ENCODE peak calls at places on chromosomes 12 and 14, in four cellular contexts. H, Q, E and U are unnamed samples.
A peak's percentile ranks its signal among the peaks of the same experiment; 100 is the strongest.

GRCh38 chr12:128974881-128975280 is 121.6 kb downstream of the GLT1D1 start:
- DNase-seq in H (no peak), Q (no peak), E (no peak), U (no peak)

GRCh38 chr14:75566321-75566720 is 12.1 kb upstream of the FLVCR2 start:
- DNase-seq in H (no peak), Q (no peak), E (no peak), U (no peak)

GRCh38 chr12:14961466-14962155 is at the start of gene ARHGDIB:
- DNase-seq in H (no peak), Q (peak; percentile 34), E (no peak), U (peak; percentile 90)

GRCh38 chr12:7450667-7451066 is 6.7 kb upstream of the CD163L1 start:
- DNase-seq in H (no peak), Q (no peak), E (no peak), U (no peak)

GRCh38 chr12:51678086-51678724 is 87.2 kb downstream of the SCN8A start:
- DNase-seq in H (no peak), Q (no peak), E (no peak), U (peak; percentile 73)

GRCh38 chr14:57526942-57527341 is 33.3 kb upstream of the CCDC198 start:
- DNase-seq in H (no peak), Q (no peak), E (no peak), U (no peak)

GRCh38 chr14:32469388-32470160 is 140.5 kb downstream of the AKAP6 start:
- DNase-seq in H (no peak), Q (no peak), E (no peak), U (peak; percentile 62)

GRCh38 chr14:38210168-38210567 is 2.5 kb downstream of the SSTR1 start:
- DNase-seq in H (no peak), Q (no peak), E (no peak), U (peak; percentile 70)

GRCh38 chr12:54373619-54374554 is 9.6 kb upstream of the GPR84 start:
- DNase-seq in H (no peak), Q (no peak), E (no peak), U (no peak)

GRCh38 chr14:74486164-74486563 is 6.9 kb downstream of the NPC2 start:
- DNase-seq in H (no peak), Q (no peak), E (no peak), U (no peak)

GRCh38 chr14:53999061-53999488 is 42.5 kb upstream of the BMP4 start:
- DNase-seq in H (no peak), Q (peak; percentile 59), E (no peak), U (no peak)

GRCh38 chr14:52029881-52030280 is 39.0 kb downstream of the NID2 start:
- DNase-seq in H (no peak), Q (no peak), E (no peak), U (peak; percentile 71)

GRCh38 chr12:55736780-55737580 is 5.9 kb upstream of the GDF11 start:
- DNase-seq in H (no peak), Q (peak; percentile 79), E (peak; percentile 66), U (peak; percentile 69)

GRCh38 chr14:102088012-102088792 is 1.4 kb upstream of the HSP90AA1 start:
- DNase-seq in H (peak; percentile 87), Q (peak; percentile 51), E (peak; percentile 61), U (peak; percentile 56)

GRCh38 chr14:102087762-102088011 is 843 bp upstream of the HSP90AA1 start:
- DNase-seq in H (no peak), Q (no peak), E (no peak), U (no peak)

GRCh38 chr14:102086346-102086971 is 385 bp downstream of the HSP90AA1 start:
- DNase-seq in H (peak; percentile 83), Q (no peak), E (peak; percentile 71), U (peak; percentile 56)

GRCh38 chr14:102085503-102085902 is 1.3 kb downstream of the HSP90AA1 start:
- DNase-seq in H (no peak), Q (no peak), E (no peak), U (no peak)

DNA sequence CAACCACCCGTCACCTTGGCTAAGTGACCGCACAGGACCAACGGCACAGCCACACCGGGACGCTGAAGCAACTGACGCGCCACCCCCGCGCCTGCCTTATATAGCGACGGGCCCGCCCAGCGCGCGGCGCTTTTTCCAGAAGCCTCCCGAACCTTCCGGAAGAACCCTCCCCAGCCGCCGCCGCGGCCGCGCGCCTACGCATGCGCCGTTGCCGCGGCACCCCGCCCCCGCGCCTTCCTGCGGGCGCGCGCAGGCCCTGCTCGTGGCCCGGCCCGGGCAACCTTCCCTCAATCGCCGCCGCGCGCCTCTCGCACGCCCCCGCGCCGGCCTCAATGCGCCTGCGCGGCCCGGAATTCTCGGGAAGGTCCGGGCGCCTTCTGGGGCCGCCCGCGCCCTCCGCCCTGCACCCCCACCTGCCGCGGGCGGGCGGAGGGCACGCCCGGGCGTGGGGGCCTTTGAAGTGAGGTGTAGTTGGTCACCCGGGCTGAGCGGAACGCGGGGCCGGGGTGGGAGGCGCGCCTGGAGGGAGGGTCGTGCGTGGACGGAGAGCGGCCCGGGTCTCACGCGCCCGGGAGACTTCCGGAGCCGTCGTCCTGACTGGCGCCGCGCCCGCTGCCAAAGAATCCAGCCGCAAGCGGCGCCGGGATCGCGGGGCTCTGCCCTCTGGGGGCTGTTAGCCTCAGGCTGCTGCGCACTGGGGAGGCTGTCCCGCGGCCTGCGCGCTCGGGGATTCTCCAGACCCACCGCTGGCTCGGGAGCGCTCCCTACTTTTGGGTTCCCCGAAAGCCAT is at the start of gene HSP90AA1:
- DNase-seq in H (peak; percentile 99), Q (peak; percentile 95), E (peak; percentile 97), U (peak; percentile 96)
- H3K4me1 ChIP-seq in H (peaks cover 22% of the 10 kb centered on the region), Q (peaks cover 17% of the 10 kb centered on the region), E (peaks cover 13% of the 10 kb centered on the region), U (peaks cover 40% of the 10 kb centered on the region)

DNA sequence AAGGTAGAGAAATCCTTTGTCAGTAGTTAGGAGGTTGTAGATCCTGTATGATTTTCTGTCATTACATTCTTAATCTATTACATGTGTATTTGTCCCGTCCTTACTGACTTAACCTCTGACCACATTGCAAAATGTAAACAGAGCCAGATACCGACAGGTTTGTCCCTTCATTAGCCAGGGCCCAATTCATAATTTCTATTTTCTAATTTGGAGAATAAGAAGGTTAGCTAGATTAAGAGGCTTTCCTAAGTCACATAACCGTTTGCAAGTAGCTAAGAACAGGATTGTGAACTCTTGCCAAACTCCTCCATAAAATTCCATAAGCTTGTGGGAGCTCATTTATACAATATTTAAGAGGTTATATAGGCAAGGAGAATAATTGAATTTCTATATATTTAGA is 352.6 kb downstream of the RAD51B start:
- DNase-seq in H (no peak), Q (no peak), E (no peak), U (no peak)
- H3K4me1 ChIP-seq in H (peaks cover 16% of the 10 kb centered on the region), Q (no peaks in the 10 kb centered on the region), E (peaks cover 5% of the 10 kb centered on the region), U (no peaks in the 10 kb centered on the region)

GRCh38 chr14:25246751-25247150 is 196.8 kb upstream of the STXBP6 start:
- DNase-seq in H (no peak), Q (no peak), E (no peak), U (no peak)

DNA sequence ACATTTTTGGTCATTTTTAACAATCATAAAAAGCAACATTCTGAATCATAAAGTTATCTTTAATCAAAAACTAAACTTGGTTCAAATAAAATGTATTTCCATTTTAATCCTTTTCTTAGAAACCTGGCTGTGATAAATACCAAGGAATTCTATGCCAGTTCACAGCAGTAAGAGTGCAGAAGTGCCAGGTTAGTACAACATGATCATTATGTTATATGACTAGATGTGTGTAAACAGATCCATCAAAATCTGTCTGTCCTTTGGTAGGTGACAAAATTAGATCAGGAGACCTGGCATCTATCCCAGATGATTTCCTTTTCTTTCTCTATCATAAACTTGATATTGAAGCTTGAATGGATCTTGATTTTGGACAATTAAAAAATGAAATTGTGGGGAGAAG is 200.6 kb upstream of the STXBP6 start:
- DNase-seq in H (no peak), Q (no peak), E (no peak), U (no peak)
- H3K4me1 ChIP-seq in H (no peaks in the 10 kb centered on the region), Q (no peaks in the 10 kb centered on the region), E (no peaks in the 10 kb centered on the region), U (no peaks in the 10 kb centered on the region)

GRCh38 chr14:61417890-61418455 is 96.6 kb downstream of the PRKCH start:
- DNase-seq in H (no peak), Q (no peak), E (no peak), U (peak; percentile 65)
- H3K4me1 ChIP-seq in H (no peaks in the 10 kb centered on the region), Q (peaks cover 10% of the 10 kb centered on the region), E (no peaks in the 10 kb centered on the region), U (peaks cover 50% of the 10 kb centered on the region)

DNA sequence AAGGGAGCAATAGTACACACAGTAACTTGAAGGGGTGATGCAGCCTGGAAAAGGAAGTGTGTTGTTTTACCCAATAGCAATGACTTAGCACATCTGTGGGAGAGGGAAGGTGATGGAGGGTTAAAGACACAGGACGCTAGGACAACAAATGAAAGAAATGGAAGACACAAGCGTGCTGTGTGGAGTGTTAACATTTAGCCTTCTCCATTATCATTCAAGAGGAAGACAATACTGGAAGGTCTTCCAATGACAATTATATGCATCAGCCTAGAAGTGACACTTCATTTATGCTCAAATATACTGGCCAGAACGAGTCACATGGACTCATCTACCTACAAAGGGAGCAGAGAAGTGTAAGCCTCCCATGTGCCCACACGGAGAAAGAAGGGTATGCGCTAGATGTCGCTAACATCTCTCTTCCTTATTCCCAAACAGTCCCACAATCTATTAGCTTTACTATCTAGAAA is 20.5 kb downstream of the PPM1H start:
- DNase-seq in H (no peak), Q (no peak), E (no peak), U (no peak)
- H3K4me1 ChIP-seq in H (no peaks in the 10 kb centered on the region), Q (no peaks in the 10 kb centered on the region), E (peaks cover 2% of the 10 kb centered on the region), U (peaks cover under 1% of the 10 kb centered on the region)

GRCh38 chr14:91349481-91350074 is 68.0 kb downstream of the CCDC88C start:
- DNase-seq in H (no peak), Q (no peak), E (no peak), U (no peak)
- H3K4me1 ChIP-seq in H (peaks cover 14% of the 10 kb centered on the region), Q (no peaks in the 10 kb centered on the region), E (peaks cover 3% of the 10 kb centered on the region), U (peaks cover 13% of the 10 kb centered on the region)

GRCh38 chr12:6205761-6206160 is 5.6 kb downstream of the CD9 start:
- DNase-seq in H (no peak), Q (no peak), E (no peak), U (no peak)

GRCh38 chr12:6208140-6208539 is 7.9 kb downstream of the CD9 start:
- DNase-seq in H (no peak), Q (no peak), E (no peak), U (no peak)

GRCh38 chr12:6205144-6205539 is 4.9 kb downstream of the CD9 start:
- DNase-seq in H (no peak), Q (no peak), E (peak; percentile 79), U (peak; percentile 69)

GRCh38 chr12:6206327-6206726 is 6.1 kb downstream of the CD9 start:
- DNase-seq in H (no peak), Q (no peak), E (no peak), U (no peak)

GRCh38 chr12:6207254-6207942 is 7.2 kb downstream of the CD9 start:
- DNase-seq in H (no peak), Q (no peak), E (no peak), U (no peak)
- H3K4me1 ChIP-seq in H (peaks cover 29% of the 10 kb centered on the region), Q (peaks cover 8% of the 10 kb centered on the region), E (no peaks in the 10 kb centered on the region), U (peaks cover 43% of the 10 kb centered on the region)